ENCODE peak calls at places on chromosomes 2 and 18, in ten cellular contexts. U is body of pancreas, M is heart left ventricle, D is GM12891, Z is transverse colon, O is A549, C is lower leg skin, E is gastrocnemius medialis, I is ovary, F is vagina. K is an unnamed sample.

GRCh38 chr2:223601932-223602676 is at the start of gene SCG2:
- DNase-seq in U (peak; percentile 69), M (peak; percentile 79), D (peak; percentile 13), Z (peak; percentile 41), O (peak; percentile 77), C (peak; percentile 90), E (peak; percentile 14), I (peak; percentile 84), F (no peak), K (peak; percentile 16)

GRCh38 chr18:24055878-24056277 is 41.3 kb downstream of the TTC39C start:
- DNase-seq in U (no peak), M (no peak), D (no peak), Z (no peak), O (no peak), C (no peak), E (no peak), I (no peak), F (no peak), K (no peak)

GRCh38 chr2:42116195-42117181 is 52.7 kb upstream of the EML4 start:
- DNase-seq in U (no peak), M (no peak), D (no peak), Z (no peak), O (no peak), C (no peak), E (no peak), I (no peak), F (no peak), K (no peak)

GRCh38 chr2:215556979-215557378 is 121.1 kb upstream of the FN1 start:
- DNase-seq in U (no peak), M (no peak), D (no peak), Z (no peak), O (peak; percentile 9), C (no peak), E (no peak), I (no peak), F (no peak), K (peak; percentile 1)

GRCh38 chr2:124798551-124798950 is 773.5 kb downstream of the CNTNAP5 start:
- DNase-seq in U (no peak), M (no peak), D (no peak), Z (no peak), O (no peak), C (no peak), E (no peak), I (no peak), F (no peak), K (no peak)

GRCh38 chr18:45611943-45612342 is 3.3 kb upstream of the SLC14A2 start:
- DNase-seq in U (no peak), M (no peak), D (no peak), Z (no peak), O (peak; percentile 10), C (no peak), E (no peak), I (no peak), F (no peak), K (peak; percentile 89)

GRCh38 chr18:70287731-70288130 is 1.1 kb upstream of the SOCS6 start:
- DNase-seq in U (no peak), M (no peak), D (no peak), Z (no peak), O (no peak), C (no peak), E (no peak), I (no peak), F (no peak), K (no peak)

GRCh38 chr2:161981679-161982300 is 92.2 kb downstream of the DPP4 start:
- DNase-seq in U (no peak), M (no peak), D (no peak), Z (peak; percentile 67), O (no peak), C (no peak), E (no peak), I (no peak), F (no peak), K (no peak)

GRCh38 chr2:45814951-45815621 is 163.6 kb downstream of the PRKCE start:
- DNase-seq in U (no peak), M (no peak), D (no peak), Z (no peak), O (no peak), C (no peak), E (no peak), I (no peak), F (no peak), K (no peak)

GRCh38 chr2:64942693-64943092 is 46.5 kb upstream of the SLC1A4 start:
- DNase-seq in U (no peak), M (no peak), D (no peak), Z (no peak), O (no peak), C (no peak), E (peak; percentile 48), I (no peak), F (no peak), K (no peak)

GRCh38 chr2:47512581-47513083 is 109.7 kb downstream of the MSH2 start:
- DNase-seq in U (no peak), M (no peak), D (no peak), Z (no peak), O (peak; percentile 32), C (no peak), E (no peak), I (no peak), F (no peak), K (no peak)

GRCh38 chr2:23698733-23699391 is 228.1 kb downstream of the ATAD2B start:
- DNase-seq in U (no peak), M (peak; percentile 30), D (no peak), Z (no peak), O (no peak), C (no peak), E (no peak), I (no peak), F (no peak), K (no peak)

GRCh38 chr2:143841935-143842334 is 678.0 kb downstream of the ZEB2 start:
- DNase-seq in U (no peak), M (no peak), D (no peak), Z (no peak), O (peak; percentile 4), C (no peak), E (no peak), I (no peak), F (no peak), K (peak; percentile 23)

GRCh38 chr18:76827205-76827885 is 5.0 kb downstream of the ZNF236 start:
- DNase-seq in U (no peak), M (no peak), D (no peak), Z (no peak), O (no peak), C (no peak), E (no peak), I (no peak), F (no peak), K (no peak)

GRCh38 chr18:23992119-23992940 is 22.2 kb upstream of the TTC39C start:
- DNase-seq in U (no peak), M (peak; percentile 68), D (no peak), Z (no peak), O (no peak), C (no peak), E (no peak), I (peak; percentile 66), F (no peak), K (no peak)

GRCh38 chr2:12616456-12617163 is 100.1 kb upstream of the TRIB2 start:
- DNase-seq in U (no peak), M (no peak), D (no peak), Z (no peak), O (no peak), C (no peak), E (no peak), I (no peak), F (no peak), K (no peak)

GRCh38 chr2:191255756-191256312 is 10.6 kb downstream of the MYO1B start:
- DNase-seq in U (no peak), M (no peak), D (no peak), Z (no peak), O (no peak), C (no peak), E (no peak), I (no peak), F (no peak), K (no peak)

GRCh38 chr18:22432672-22433137 is 15.0 kb upstream of the CTAGE1 start:
- DNase-seq in U (peak; percentile 85), M (peak; percentile 80), D (no peak), Z (peak; percentile 58), O (peak; percentile 70), C (peak; percentile 88), E (peak; percentile 12), I (peak; percentile 80), F (no peak), K (no peak)

GRCh38 chr18:13500891-13501887 is 225.2 kb downstream of the FAM210A start:
- DNase-seq in U (peak; percentile 83), M (no peak), D (no peak), Z (peak; percentile 25), O (peak; percentile 50), C (no peak), E (peak; percentile 58), I (peak; percentile 47), F (no peak), K (no peak)

GRCh38 chr18:48408727-48409590 is at the start of gene ZBTB7C:
- DNase-seq in U (peak; percentile 33), M (peak; percentile 68), D (no peak), Z (peak; percentile 28), O (no peak), C (no peak), E (no peak), I (peak; percentile 58), F (no peak), K (peak; percentile 47)
- TF ChIP-seq POLR2A in U (no peak), M (no peak), D (no peak), Z (no peak), O (no peak), C (no peak), E (no peak), I (no peak), F (no peak), K (no peak)

DNA sequence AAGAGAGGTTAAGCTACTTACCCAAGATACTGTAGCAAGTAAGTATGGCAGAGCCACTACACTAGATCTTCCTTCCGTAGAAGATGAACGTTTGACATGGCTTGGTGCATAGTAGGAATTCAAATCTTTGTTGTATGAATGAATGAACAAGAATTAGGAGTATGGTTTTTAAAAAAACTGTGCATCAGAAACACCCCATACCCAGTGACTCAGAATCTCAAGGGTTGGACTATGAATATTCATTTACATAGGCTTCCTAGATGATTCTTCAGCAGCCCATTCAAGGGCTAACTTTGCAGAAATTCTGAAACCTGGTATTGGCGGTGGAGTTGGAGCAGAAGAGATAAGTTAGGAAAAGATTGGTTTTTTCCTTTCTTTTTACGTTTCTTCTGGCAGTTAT is 5.4 kb downstream of the ACTR3 start:
- DNase-seq in U (no peak), M (no peak), D (no peak), Z (no peak), O (no peak), C (no peak), E (no peak), I (no peak), F (no peak), K (no peak)
- TF ChIP-seq POLR2A in U (no peak), M (no peak), D (no peak), Z (no peak), O (no peak), C (no peak), E (no peak), I (no peak), F (no peak), K (no peak)

GRCh38 chr2:55419514-55420243 is at the start of gene CCDC88A:
- DNase-seq in U (peak; percentile 96), M (peak; percentile 98), D (peak; percentile 69), Z (peak; percentile 93), O (peak; percentile 99), C (peak; percentile 99), E (peak; percentile 90), I (peak; percentile 99), F (no peak), K (peak; percentile 99)
- TF ChIP-seq POLR2A in U (peak; percentile 88), M (peak; percentile 78), D (peak; percentile 52), Z (peak; percentile 77), O (peak; percentile 94), C (no peak), E (peak; percentile 69), I (peak; percentile 63), F (peak; percentile 25), K (peak; percentile 75)

GRCh38 chr18:12324991-12325725 is 17.1 kb downstream of the TUBB6 start:
- DNase-seq in U (no peak), M (no peak), D (no peak), Z (no peak), O (no peak), C (peak; percentile 76), E (no peak), I (no peak), F (no peak), K (no peak)
- TF ChIP-seq POLR2A in U (no peak), M (no peak), D (no peak), Z (no peak), O (no peak), C (no peak), E (no peak), I (no peak), F (no peak), K (no peak)